ENCODE peak calls at places on chromosome 6, in five cellular contexts. X is brain microvascular endothelial cell, B is adrenal gland, J is foreskin fibroblast, F is pancreas. S is an unnamed sample.

GRCh38 chr6:55922406-55922805 is 47.0 kb upstream of the BMP5 start:
- DNase-seq in X (no peak), B (no peak), J (no peak), F (no peak), S (no peak)

GRCh38 chr6:22108199-22108598 is 188.6 kb downstream of the PRL start:
- DNase-seq in X (peak), B (peak), J (peak), F (no peak), S (no peak)

GRCh38 chr6:118675225-118675624 is 23.8 kb upstream of the CEP85L start:
- DNase-seq in X (no peak), B (no peak), J (no peak), F (no peak), S (no peak)

GRCh38 chr6:84752118-84752850 is 12.1 kb downstream of the TBX18 start:
- DNase-seq in X (peak), B (no peak), J (peak), F (no peak), S (no peak)

GRCh38 chr6:48419992-48420391 is 309.0 kb upstream of the PTCHD4 start:
- DNase-seq in X (no peak), B (no peak), J (no peak), F (no peak), S (no peak)

GRCh38 chr6:38018755-38019165 is 199.2 kb downstream of the ZFAND3 start:
- DNase-seq in X (no peak), B (no peak), J (no peak), F (no peak), S (no peak)

GRCh38 chr6:153616506-153616905 is 422.5 kb upstream of the OPRM1 start:
- DNase-seq in X (no peak), B (no peak), J (no peak), F (no peak), S (no peak)

GRCh38 chr6:7542878-7543394 is 1.5 kb downstream of the DSP start:
- DNase-seq in X (peak), B (peak), J (peak), F (peak), S (peak)

GRCh38 chr6:151807513-151808330 is at the start of gene ESR1:
- DNase-seq in X (peak), B (peak), J (peak), F (peak), S (peak)

GRCh38 chr6:47092249-47092648 is 50.1 kb upstream of the ADGRF1 start:
- DNase-seq in X (no peak), B (no peak), J (peak), F (no peak), S (no peak)

GRCh38 chr6:37375376-37375775 is 21.6 kb downstream of the RNF8 start:
- DNase-seq in X (no peak), B (no peak), J (no peak), F (no peak), S (no peak)

GRCh38 chr6:9458424-9458823 is 956.5 kb downstream of the TFAP2A start:
- DNase-seq in X (no peak), B (no peak), J (no peak), F (no peak), S (no peak)

GRCh38 chr6:9461161-9461560 is 953.7 kb downstream of the TFAP2A start:
- DNase-seq in X (no peak), B (no peak), J (no peak), F (no peak), S (no peak)

GRCh38 chr6:9456241-9456658 is 958.6 kb downstream of the TFAP2A start:
- DNase-seq in X (no peak), B (no peak), J (no peak), F (no peak), S (peak)

DNA sequence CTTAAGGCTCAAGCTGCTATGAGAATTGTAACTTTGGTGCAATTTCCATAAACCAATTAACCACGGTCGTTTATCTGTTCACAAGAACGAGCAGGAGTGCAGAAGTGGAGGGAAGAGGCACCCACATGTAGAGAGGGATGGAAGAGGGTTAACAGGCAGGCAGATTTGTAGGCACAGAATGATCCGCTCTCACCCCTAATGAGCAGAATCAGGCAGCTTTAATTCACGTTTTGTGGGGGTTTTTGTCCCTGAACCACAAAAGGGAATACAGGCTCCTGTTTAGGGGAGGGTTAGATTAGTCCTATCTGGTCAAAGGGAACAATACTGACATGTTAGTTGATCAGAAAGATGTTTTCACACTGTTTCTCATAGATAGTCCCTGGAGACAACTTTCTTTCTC is 959.1 kb downstream of the TFAP2A start:
- DNase-seq in X (no peak), B (no peak), J (no peak), F (no peak), S (peak)
- TF ChIP-seq CTCF in X (no peak), B (no peak), J (no peak), F (no peak), S (no peak)

GRCh38 chr6:57216235-57217101 is 5.6 kb downstream of the RAB23 start:
- DNase-seq in X (no peak), B (peak), J (no peak), F (no peak), S (no peak)
- H3K4me3 ChIP-seq in X (no peak), B (no peak), J (no peak), F (no peak), S (no peak)

GRCh38 chr6:11766056-11766455 is 12.5 kb downstream of the ADTRP start:
- DNase-seq in X (peak), B (peak), J (no peak), F (peak), S (no peak)
- TF ChIP-seq CTCF in X (peak), B (peak), J (no peak), F (no peak), S (no peak)

DNA sequence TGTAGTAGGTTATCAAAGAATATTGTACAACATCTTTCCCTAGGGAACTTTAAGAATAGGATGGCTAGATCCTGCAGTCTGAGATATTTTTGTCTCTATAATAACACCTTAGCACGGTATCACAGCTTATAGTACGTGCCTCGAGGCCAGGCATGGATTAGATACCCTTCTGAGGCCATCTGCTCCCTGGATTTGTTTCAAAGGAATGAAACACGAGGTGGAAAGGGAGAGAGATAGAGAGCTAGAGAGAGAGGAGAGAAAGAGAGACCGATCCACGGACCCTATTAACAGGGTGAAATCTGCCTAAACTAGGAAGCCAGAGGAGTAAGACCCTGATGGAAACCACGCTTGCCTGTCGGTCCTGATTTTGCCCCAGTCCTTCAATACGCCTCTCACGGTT is 92.5 kb downstream of the CD83 start:
- DNase-seq in X (no peak), B (no peak), J (no peak), F (no peak), S (no peak)
- H3K4me3 ChIP-seq in X (no peak), B (no peak), J (no peak), F (peak), S (peak)

DNA sequence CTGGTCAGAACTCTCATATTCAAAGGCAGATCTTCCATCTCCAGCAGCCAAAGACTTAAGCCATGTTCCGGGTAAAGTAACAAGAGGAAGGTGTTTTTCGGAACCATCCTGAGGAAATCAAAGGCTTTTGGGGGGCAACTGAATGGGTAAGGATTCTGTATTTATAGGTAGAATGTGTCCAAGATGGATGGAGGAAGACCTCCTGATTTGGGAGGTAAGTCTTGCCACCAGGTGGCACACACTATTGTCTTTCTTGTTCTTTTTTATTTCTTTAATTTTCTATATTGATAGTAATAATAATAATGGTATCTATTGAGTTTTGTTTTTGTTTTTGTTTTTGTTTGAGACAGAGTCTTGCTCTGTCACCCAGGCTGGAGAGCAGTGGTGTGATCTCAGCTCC is 53.0 kb upstream of the UBR2 start:
- DNase-seq in X (no peak), B (no peak), J (no peak), F (no peak), S (no peak)
- TF ChIP-seq CTCF in X (no peak), B (no peak), J (no peak), F (no peak), S (no peak)

GRCh38 chr6:17091122-17091521 is 10.7 kb upstream of the STMND1 start:
- DNase-seq in X (no peak), B (no peak), J (peak), F (no peak), S (no peak)
- H3K4me3 ChIP-seq in X (no peak), B (no peak), J (no peak), F (no peak), S (no peak)

DNA sequence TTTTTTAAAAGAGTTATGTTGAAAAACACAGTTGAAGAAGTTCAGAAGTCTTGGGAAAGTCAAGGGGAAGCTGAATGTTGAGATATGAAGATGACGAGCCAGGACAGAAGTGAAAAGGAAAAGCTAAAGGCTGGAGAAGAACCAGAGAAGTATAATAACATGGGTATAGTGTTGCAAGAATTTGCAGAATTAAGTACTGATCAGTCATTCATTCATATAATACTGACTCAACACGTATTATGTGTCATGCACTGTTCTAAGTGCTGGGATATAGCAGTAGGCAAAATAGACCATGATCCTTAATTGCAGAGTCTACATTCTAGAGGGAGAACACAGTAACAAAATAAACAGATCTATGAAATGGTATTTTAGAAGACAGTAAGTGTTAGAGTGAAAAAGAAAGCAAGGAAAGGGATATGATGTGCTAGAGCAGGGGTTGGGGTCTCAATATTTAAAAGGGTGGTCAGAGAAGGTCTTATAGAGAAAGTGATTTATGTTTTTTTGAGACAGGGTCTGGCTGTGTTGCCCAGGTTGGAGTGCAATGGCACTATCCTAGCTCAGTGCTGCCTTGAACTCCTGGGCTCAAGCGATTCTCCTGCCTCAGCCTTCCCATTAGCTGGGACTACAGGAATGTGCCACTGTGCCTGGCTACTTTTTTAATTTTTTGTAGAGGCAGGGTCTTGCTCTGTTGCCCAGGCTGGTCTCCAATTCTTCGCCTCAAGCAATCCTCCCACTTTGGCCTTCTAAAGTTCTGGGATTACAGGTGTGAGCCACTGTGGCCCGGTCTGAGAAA is 433.1 kb downstream of the CDC5L start:
- DNase-seq in X (no peak), B (no peak), J (no peak), F (no peak), S (no peak)
- TF ChIP-seq CTCF in X (no peak), B (no peak), J (no peak), F (no peak), S (no peak)

S was measured in A673.